ENCODE peak calls at places on chromosomes 6 and 20, in seven cellular contexts. N, H, X, V, C, D and K are unnamed samples.

GRCh38 chr20:40880063-40880715 is 148.4 kb upstream of the TOP1 start:
- DNase-seq in H (no peak), D (no peak), N (no peak), C (no peak), V (no peak), X (no peak), K (no peak)

GRCh38 chr20:13838664-13839063 is 53.8 kb downstream of the NDUFAF5 start:
- DNase-seq in V (no peak), D (no peak), C (no peak), X (no peak), N (no peak), H (no peak), K (no peak)

GRCh38 chr6:52010145-52010544 is 77.3 kb downstream of the PKHD1 start:
- DNase-seq in H (no peak), D (no peak), C (no peak), V (no peak), N (no peak), X (no peak), K (no peak)

GRCh38 chr6:37259191-37259590 is 1.2 kb upstream of the TMEM217 start:
- DNase-seq in V (no peak), N (no peak), D (no peak), C (no peak), H (no peak), X (no peak), K (no peak)

GRCh38 chr20:59359908-59360307 is 59.5 kb downstream of the EDN3 start:
- DNase-seq in N (no peak), H (no peak), V (no peak), D (no peak), C (no peak), X (no peak), K (no peak)

GRCh38 chr20:14698605-14699373 is 361.4 kb upstream of the FLRT3 start:
- DNase-seq in V (no peak), C (no peak), N (no peak), D (no peak), H (no peak), X (no peak), K (no peak)

GRCh38 chr6:43391448-43392031 is 22.1 kb upstream of the ZNF318 start:
- DNase-seq in H (no peak), D (no peak), N (no peak), X (peak; percentile 19), C (no peak), V (no peak), K (no peak)

GRCh38 chr6:593139-593906 is 63.6 kb downstream of the HUS1B start:
- DNase-seq in H (peak; percentile 64), X (peak; percentile 57), N (no peak), D (peak; percentile 52), C (no peak), V (peak; percentile 32), K (peak; percentile 40)

GRCh38 chr6:79212859-79213258 is 21.6 kb downstream of the HMGN3 start:
- DNase-seq in C (no peak), V (no peak), N (no peak), D (no peak), H (no peak), X (no peak), K (no peak)

GRCh38 chr6:122308074-122308473 is 91.4 kb upstream of the HSF2 start:
- DNase-seq in C (peak; percentile 48), D (no peak), X (no peak), H (no peak), V (no peak), N (no peak), K (no peak)

GRCh38 chr6:23754197-23754596 is 371.8 kb upstream of the NRSN1 start:
- DNase-seq in C (no peak), V (no peak), H (no peak), N (no peak), D (no peak), X (no peak), K (no peak)

GRCh38 chr20:36121981-36122930 is 32.3 kb upstream of the EPB41L1 start:
- DNase-seq in H (no peak), X (no peak), D (no peak), C (peak; percentile 82), N (no peak), V (no peak), K (no peak)

GRCh38 chr6:34496103-34496685 is 30.3 kb downstream of the PACSIN1 start:
- DNase-seq in N (no peak), D (no peak), C (peak; percentile 34), X (no peak), H (no peak), V (no peak), K (no peak)

GRCh38 chr20:57633945-57634491 is 13.8 kb upstream of the ZBP1 start:
- DNase-seq in C (no peak), X (no peak), H (no peak), N (no peak), D (no peak), V (no peak), K (no peak)

GRCh38 chr6:28710466-28711191 is 184.9 kb downstream of the GPX5 start:
- DNase-seq in V (no peak), H (no peak), X (peak; percentile 53), D (no peak), C (no peak), N (no peak), K (no peak)

GRCh38 chr20:36384022-36384619 is 78.0 kb downstream of the DLGAP4 start:
- DNase-seq in V (no peak), H (peak; percentile 50), C (no peak), N (no peak), D (no peak), X (peak; percentile 39), K (no peak)

GRCh38 chr20:36313936-36314335 is 7.8 kb downstream of the DLGAP4 start:
- DNase-seq in V (no peak), N (no peak), X (no peak), D (no peak), C (no peak), H (no peak), K (no peak)

GRCh38 chr6:87763901-87764300 is 61.9 kb upstream of the AKIRIN2 start:
- DNase-seq in C (no peak), X (no peak), V (no peak), D (no peak), H (no peak), N (no peak), K (no peak)